ENCODE peak calls at places on chromosomes 7 and 10, in seven cellular contexts. H is endothelial cell of umbilical vein; I is AG04449; U is H4; K is stimulated activated CD8-positive, alpha-beta memory T cell treated with anti-CD3 and anti-CD28 coated beads, Interleukin-2, amount 100 ng/mL, for 48 hours; Z is lower leg skin; V is iPS DF 19.7. C is an unnamed sample.

GRCh38 chr7:120959929-120960484 is 9.4 kb downstream of the ING3 start:
- DNase-seq in H (no peak), I (no peak), U (no peak), K (no peak), Z (no peak), V (no peak), C (no peak)

GRCh38 chr7:20152511-20152910 is 64.7 kb downstream of the MACC1 start:
- DNase-seq in H (no peak), I (no peak), U (peak; percentile 96), K (no peak), Z (no peak), V (no peak), C (no peak)

GRCh38 chr7:34333925-34334324 is 324.1 kb upstream of the NPSR1 start:
- DNase-seq in H (no peak), I (no peak), U (no peak), K (no peak), Z (no peak), V (no peak), C (no peak)

GRCh38 chr7:82395147-82395546 is 48.4 kb downstream of the CACNA2D1 start:
- DNase-seq in H (no peak), I (no peak), U (no peak), K (no peak), Z (no peak), V (no peak), C (no peak)

GRCh38 chr7:11492307-11492706 is 339.7 kb downstream of the THSD7A start:
- DNase-seq in H (peak; percentile 63), I (no peak), U (no peak), K (no peak), Z (no peak), V (no peak), C (no peak)

GRCh38 chr10:55750458-55750857 is 610.6 kb downstream of the ZWINT start:
- DNase-seq in H (no peak), I (no peak), U (no peak), K (no peak), Z (no peak), V (no peak), C (no peak)

GRCh38 chr7:82050134-82050533 is 280.3 kb upstream of the HGF start:
- DNase-seq in H (peak; percentile 66), I (peak; percentile 63), U (peak; percentile 64), K (no peak), Z (no peak), V (no peak), C (peak; percentile 63)

GRCh38 chr10:82396886-82397285 is 521.9 kb downstream of the NRG3 start:
- DNase-seq in H (no peak), I (no peak), U (no peak), K (no peak), Z (no peak), V (no peak), C (no peak)

GRCh38 chr7:79436378-79436777 is 17.1 kb downstream of the MAGI2 start:
- DNase-seq in H (no peak), I (no peak), U (no peak), K (no peak), Z (no peak), V (no peak), C (no peak)

GRCh38 chr10:72691470-72692056 is 380 bp upstream of the MCU start:
- DNase-seq in H (no peak), I (peak; percentile 60), U (no peak), K (no peak), Z (no peak), V (peak; percentile 86), C (no peak)

GRCh38 chr10:69269761-69270160 is 8.5 kb upstream of the HK1 start:
- DNase-seq in H (no peak), I (no peak), U (no peak), K (no peak), Z (no peak), V (no peak), C (no peak)

GRCh38 chr7:66877577-66878300 is 43.3 kb upstream of the TMEM248 start:
- DNase-seq in H (no peak), I (no peak), U (no peak), K (no peak), Z (no peak), V (no peak), C (no peak)

GRCh38 chr10:74827045-74827441 is 643 bp downstream of the KAT6B start:
- DNase-seq in H (peak; percentile 21), I (no peak), U (no peak), K (no peak), Z (no peak), V (no peak), C (no peak)

C was measured in astrocyte of the cerebellum.